ENCODE peak calls at places on chromosome 14, in five cellular contexts. One of them, this sample, is unnamed.
A peak's percentile ranks its signal among the peaks of the same experiment; 100 is the strongest.

GRCh38 chr14:75558440-75558839 is 20.0 kb upstream of the FLVCR2 start:
- DNase-seq in K562: no peak
- DNase-seq in HepG2: no peak
- DNase-seq in A549: no peak
- DNase-seq in H1: no peak
- DNase-seq in this sample: no peak

GRCh38 chr14:101849125-101849524 is 87.6 kb downstream of the PPP2R5C start:
- DNase-seq in K562: peak; percentile 42
- DNase-seq in H1: no peak
- DNase-seq in A549: no peak
- DNase-seq in HepG2: no peak
- DNase-seq in this sample: no peak

GRCh38 chr14:65336191-65336591 is 76.3 kb upstream of the FUT8 start:
- DNase-seq in A549: no peak
- DNase-seq in K562: no peak
- DNase-seq in HepG2: no peak
- DNase-seq in H1: no peak
- DNase-seq in this sample: peak; percentile 73

GRCh38 chr14:60058087-60058486 is 33.6 kb upstream of the PCNX4 start:
- DNase-seq in K562: no peak
- DNase-seq in H1: no peak
- DNase-seq in A549: no peak
- DNase-seq in HepG2: no peak
- DNase-seq in this sample: no peak

GRCh38 chr14:53355581-53356112 is 202.5 kb upstream of the DDHD1 start:
- DNase-seq in H1: peak; percentile 66
- DNase-seq in K562: no peak
- DNase-seq in HepG2: no peak
- DNase-seq in A549: peak; percentile 6
- DNase-seq in this sample: peak; percentile 82

GRCh38 chr14:34693228-34693939 is 21.0 kb downstream of the CFL2 start:
- DNase-seq in H1: peak; percentile 70
- DNase-seq in HepG2: peak; percentile 45
- DNase-seq in K562: peak; percentile 25
- DNase-seq in A549: peak; percentile 68
- DNase-seq in this sample: no peak

GRCh38 chr14:21521526-21521925 is 4.6 kb downstream of the SALL2 start:
- DNase-seq in H1: no peak
- DNase-seq in A549: no peak
- DNase-seq in K562: no peak
- DNase-seq in HepG2: no peak
- DNase-seq in this sample: peak; percentile 57

GRCh38 chr14:101934751-101935150 is 29.6 kb upstream of the DYNC1H1 start:
- DNase-seq in A549: no peak
- DNase-seq in K562: no peak
- DNase-seq in H1: no peak
- DNase-seq in HepG2: no peak
- DNase-seq in this sample: no peak

GRCh38 chr14:75186953-75187352 is 10.5 kb upstream of the TMED10 start:
- DNase-seq in H1: no peak
- DNase-seq in HepG2: no peak
- DNase-seq in K562: no peak
- DNase-seq in A549: no peak
- DNase-seq in this sample: no peak

GRCh38 chr14:49992901-49993335 is 100.0 kb downstream of the ARF6 start:
- DNase-seq in A549: no peak
- DNase-seq in H1: no peak
- DNase-seq in HepG2: peak; percentile 86
- DNase-seq in K562: no peak
- DNase-seq in this sample: peak; percentile 91

GRCh38 chr14:43168374-43168925 is 1338.6 kb downstream of the FSCB start:
- DNase-seq in H1: no peak
- DNase-seq in K562: no peak
- DNase-seq in HepG2: no peak
- DNase-seq in A549: no peak
- DNase-seq in this sample: no peak

GRCh38 chr14:33686218-33686617 is 264.7 kb downstream of the EGLN3 start:
- DNase-seq in A549: no peak
- DNase-seq in K562: no peak
- DNase-seq in HepG2: no peak
- DNase-seq in H1: no peak
- DNase-seq in this sample: peak; percentile 7

GRCh38 chr14:31025335-31026075 is at the start of gene AP4S1:
- DNase-seq in HepG2: peak; percentile 57
- DNase-seq in H1: peak; percentile 82
- DNase-seq in A549: peak; percentile 25
- DNase-seq in K562: peak; percentile 36
- DNase-seq in this sample: no peak

GRCh38 chr14:94081386-94081820 is 293 bp downstream of the IFI27L1 start:
- DNase-seq in K562: no peak
- DNase-seq in HepG2: no peak
- DNase-seq in A549: no peak
- DNase-seq in H1: no peak
- DNase-seq in this sample: no peak

GRCh38 chr14:24369463-24369862 is 1.5 kb downstream of the NFATC4 start:
- DNase-seq in A549: no peak
- DNase-seq in K562: no peak
- DNase-seq in H1: no peak
- DNase-seq in HepG2: no peak
- DNase-seq in this sample: no peak

GRCh38 chr14:21060590-21061346 is 3.1 kb downstream of the RNASE8 start:
- DNase-seq in K562: no peak
- DNase-seq in H1: no peak
- DNase-seq in A549: no peak
- DNase-seq in HepG2: no peak
- DNase-seq in this sample: no peak

DNA sequence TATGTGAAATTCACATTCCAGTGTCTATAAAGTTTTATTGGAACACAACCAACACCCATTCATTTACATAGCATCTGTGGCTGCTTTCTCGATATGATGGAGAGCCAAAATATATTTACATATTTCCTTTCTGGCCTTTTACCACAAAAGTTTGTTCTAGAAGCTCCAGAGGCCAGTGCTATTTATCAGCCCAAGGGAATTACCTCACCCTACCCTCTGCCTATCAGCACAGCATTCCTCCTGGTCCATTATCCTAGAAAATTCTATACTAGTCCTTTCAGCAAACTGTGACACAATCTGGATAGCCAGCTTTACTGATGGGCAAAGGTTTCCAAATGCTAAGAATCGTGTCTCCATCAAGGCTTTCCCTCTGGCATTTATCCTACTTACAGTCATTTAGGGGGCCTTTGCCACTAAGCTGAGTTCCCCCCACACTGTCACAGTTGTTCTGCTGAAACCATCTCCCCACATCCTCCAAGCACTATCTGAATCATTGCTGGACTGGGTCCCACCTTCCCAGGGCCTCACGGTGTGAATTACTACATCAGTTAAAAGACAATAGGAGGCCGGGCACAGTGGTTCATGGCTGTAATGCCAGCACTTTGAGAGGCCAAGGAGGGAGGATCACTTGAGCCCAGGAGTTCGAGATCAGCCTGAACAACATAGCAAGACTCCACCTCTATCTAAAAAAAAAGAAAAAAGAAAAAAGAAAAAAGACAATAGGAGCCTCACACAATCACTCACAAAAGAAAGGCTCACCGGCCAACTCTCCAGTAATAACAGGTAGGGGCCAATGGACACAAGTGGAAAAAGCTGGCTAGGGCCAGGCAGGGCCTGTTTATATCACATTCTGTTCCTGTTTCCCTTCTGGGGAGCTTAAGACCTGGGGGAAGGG is 12.1 kb downstream of the SYNE3 start:
- DNase-seq in HepG2: no peak
- DNase-seq in A549: no peak
- DNase-seq in H1: no peak
- DNase-seq in K562: no peak
- DNase-seq in this sample: peak; percentile 88
- TF ChIP-seq MAFK in HepG2: no peak
- TF ChIP-seq MAFK in A549: no peak
- TF ChIP-seq MAFK in H1: no peak
- TF ChIP-seq MAFK in K562: no peak
- TF ChIP-seq MAFK in this sample: no peak

DNA sequence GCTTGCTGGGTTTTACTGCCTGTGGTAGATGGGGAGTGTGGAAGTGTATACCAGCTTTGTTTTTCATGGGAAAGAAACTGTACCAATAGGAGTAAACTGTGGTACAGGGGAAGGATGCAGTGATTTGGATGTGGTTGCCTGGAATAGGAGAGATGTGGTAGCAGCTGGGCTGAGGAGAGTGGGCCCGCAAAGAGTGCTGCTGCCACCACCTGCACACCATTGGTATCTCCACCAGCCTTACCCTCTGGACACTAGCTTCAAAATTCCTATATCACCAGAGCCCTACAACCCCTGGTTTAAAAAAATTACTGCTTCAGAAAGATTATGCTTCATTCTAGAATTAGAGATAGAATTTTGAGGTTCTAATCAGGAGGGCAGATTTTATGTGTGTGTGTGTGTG is 53.6 kb downstream of the AKAP6 start:
- DNase-seq in HepG2: no peak
- DNase-seq in K562: no peak
- DNase-seq in A549: no peak
- DNase-seq in H1: no peak
- DNase-seq in this sample: no peak
- TF ChIP-seq MAFK in HepG2: no peak
- TF ChIP-seq MAFK in K562: no peak
- TF ChIP-seq MAFK in A549: no peak
- TF ChIP-seq MAFK in H1: no peak
- TF ChIP-seq MAFK in this sample: no peak

GRCh38 chr14:99422220-99423010 is 58.2 kb downstream of the SETD3 start:
- DNase-seq in A549: no peak
- DNase-seq in HepG2: peak; percentile 23
- DNase-seq in K562: no peak
- DNase-seq in H1: no peak
- DNase-seq in this sample: no peak

GRCh38 chr14:99423434-99423833 is 57.2 kb downstream of the SETD3 start:
- DNase-seq in K562: no peak
- DNase-seq in HepG2: no peak
- DNase-seq in A549: no peak
- DNase-seq in H1: no peak
- DNase-seq in this sample: no peak

GRCh38 chr14:99418217-99418616 is 62.4 kb downstream of the SETD3 start:
- DNase-seq in HepG2: no peak
- DNase-seq in K562: no peak
- DNase-seq in H1: no peak
- DNase-seq in A549: no peak
- DNase-seq in this sample: no peak

GRCh38 chr14:99419905-99420304 is 60.8 kb downstream of the SETD3 start:
- DNase-seq in K562: peak; percentile 11
- DNase-seq in HepG2: no peak
- DNase-seq in A549: no peak
- DNase-seq in H1: no peak
- DNase-seq in this sample: no peak

GRCh38 chr14:99420711-99421110 is 59.9 kb downstream of the SETD3 start:
- DNase-seq in K562: peak; percentile 12
- DNase-seq in H1: no peak
- DNase-seq in HepG2: no peak
- DNase-seq in A549: no peak
- DNase-seq in this sample: no peak
- TF ChIP-seq MAFK in K562: no peak
- TF ChIP-seq MAFK in H1: no peak
- TF ChIP-seq MAFK in HepG2: no peak
- TF ChIP-seq MAFK in A549: no peak
- TF ChIP-seq MAFK in this sample: no peak

GRCh38 chr14:105204206-105204930 is 23.3 kb upstream of the NUDT14 start:
- DNase-seq in HepG2: no peak
- DNase-seq in A549: no peak
- DNase-seq in H1: no peak
- DNase-seq in K562: no peak
- DNase-seq in this sample: no peak
- TF ChIP-seq MAFK in HepG2: no peak
- TF ChIP-seq MAFK in A549: no peak
- TF ChIP-seq MAFK in H1: no peak
- TF ChIP-seq MAFK in K562: no peak
- TF ChIP-seq MAFK in this sample: no peak

GRCh38 chr14:72010474-72010873 is 78.2 kb downstream of the RGS6 start:
- DNase-seq in HepG2: no peak
- DNase-seq in A549: no peak
- DNase-seq in H1: no peak
- DNase-seq in K562: no peak
- DNase-seq in this sample: no peak
- TF ChIP-seq MAFK in HepG2: no peak
- TF ChIP-seq MAFK in A549: no peak
- TF ChIP-seq MAFK in H1: no peak
- TF ChIP-seq MAFK in K562: no peak
- TF ChIP-seq MAFK in this sample: no peak

DNA sequence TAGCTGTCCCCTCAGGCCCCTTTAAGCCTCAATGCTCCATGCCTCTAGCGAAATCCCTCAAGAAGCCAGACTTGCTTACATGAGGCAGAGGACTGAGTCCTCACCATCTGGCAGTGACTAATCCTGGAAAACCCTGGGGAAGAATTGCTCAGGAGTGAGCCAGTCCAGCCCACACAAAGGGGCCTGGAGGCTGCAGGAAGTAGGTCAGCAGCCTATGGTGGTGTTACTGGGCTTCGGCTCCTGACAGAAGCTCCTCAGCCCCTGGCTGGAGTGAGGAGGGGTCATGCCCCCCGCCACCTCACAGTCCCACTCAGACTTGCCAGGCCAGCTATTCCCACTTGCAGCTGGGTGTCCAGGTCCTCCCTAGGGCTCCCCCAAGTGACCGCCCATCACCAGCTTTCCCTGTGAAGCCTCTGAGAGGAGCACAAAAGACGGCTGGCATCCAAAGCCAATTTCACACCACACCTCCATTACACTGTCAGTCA is 250.5 kb downstream of the DPF3 start:
- DNase-seq in HepG2: no peak
- DNase-seq in H1: no peak
- DNase-seq in K562: no peak
- DNase-seq in A549: peak; percentile 67
- DNase-seq in this sample: peak; percentile 99
- TF ChIP-seq MAFK in HepG2: no peak
- TF ChIP-seq MAFK in H1: no peak
- TF ChIP-seq MAFK in K562: no peak
- TF ChIP-seq MAFK in A549: no peak
- TF ChIP-seq MAFK in this sample: peak; percentile 0

DNA sequence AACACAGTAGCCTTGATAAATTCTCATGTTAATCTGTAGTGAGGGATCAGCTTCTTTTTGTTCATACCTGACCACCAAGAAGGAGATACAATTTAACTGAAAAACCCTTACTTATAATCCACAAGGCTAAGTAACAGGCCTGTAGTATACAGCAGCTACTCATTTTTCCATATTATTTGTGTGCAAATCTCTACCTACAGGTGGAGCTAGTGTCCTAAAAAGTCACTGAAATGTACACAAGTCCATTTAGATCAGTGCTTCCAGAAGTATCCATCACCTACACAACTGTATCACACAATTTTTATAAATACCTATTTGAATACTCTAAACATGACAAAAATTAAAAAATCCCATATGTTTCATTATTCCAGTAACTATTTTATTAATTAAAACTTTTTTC is 173.2 kb downstream of the SLC35F4 start:
- DNase-seq in H1: no peak
- DNase-seq in A549: peak; percentile 26
- DNase-seq in HepG2: peak; percentile 39
- DNase-seq in K562: peak; percentile 8
- DNase-seq in this sample: peak; percentile 34
- TF ChIP-seq MAFK in H1: no peak
- TF ChIP-seq MAFK in A549: no peak
- TF ChIP-seq MAFK in HepG2: no peak
- TF ChIP-seq MAFK in K562: no peak
- TF ChIP-seq MAFK in this sample: no peak

This sample was measured in IMR-90.